ENCODE peak calls at places on chromosomes 1 and 21, in six cellular contexts. One of them, this sample, is unnamed.

GRCh38 chr1:110135268-110136065 is 14.8 kb upstream of the SLC6A17 start:
- ATAC-seq in activated CD8-positive, alpha-beta memory T cell treated with anti-CD3 and anti-CD28 coated beads, Interleukin-2, amount 10 ng/mL, durations not matched to agents 7 days and 5 days: no peak
- ATAC-seq in left colon: no peak
- ATAC-seq in GM23338: no peak
- ATAC-seq in activated naive CD8-positive, alpha-beta T cell treated with anti-CD3 and anti-CD28 coated beads, Interleukin-2, amount 50 U/mL, for 24 hours: peak; percentile 37
- ATAC-seq in left ventricle myocardium superior: no peak
- ATAC-seq in this sample: no peak

GRCh38 chr21:44912158-44912473 is 8.6 kb downstream of the ITGB2 start:
- ATAC-seq in activated CD8-positive, alpha-beta memory T cell treated with anti-CD3 and anti-CD28 coated beads, Interleukin-2, amount 10 ng/mL, durations not matched to agents 7 days and 5 days: no peak
- ATAC-seq in left colon: no peak
- ATAC-seq in GM23338: no peak
- ATAC-seq in activated naive CD8-positive, alpha-beta T cell treated with anti-CD3 and anti-CD28 coated beads, Interleukin-2, amount 50 U/mL, for 24 hours: no peak
- ATAC-seq in left ventricle myocardium superior: peak; percentile 5
- ATAC-seq in this sample: no peak

GRCh38 chr1:228211871-228212414 is 4.1 kb downstream of the OBSCN start:
- ATAC-seq in activated CD8-positive, alpha-beta memory T cell treated with anti-CD3 and anti-CD28 coated beads, Interleukin-2, amount 10 ng/mL, durations not matched to agents 7 days and 5 days: no peak
- ATAC-seq in left colon: no peak
- ATAC-seq in GM23338: no peak
- ATAC-seq in activated naive CD8-positive, alpha-beta T cell treated with anti-CD3 and anti-CD28 coated beads, Interleukin-2, amount 50 U/mL, for 24 hours: no peak
- ATAC-seq in left ventricle myocardium superior: no peak
- ATAC-seq in this sample: no peak

GRCh38 chr1:155513300-155513926 is 49.2 kb downstream of the ASH1L start:
- ATAC-seq in activated CD8-positive, alpha-beta memory T cell treated with anti-CD3 and anti-CD28 coated beads, Interleukin-2, amount 10 ng/mL, durations not matched to agents 7 days and 5 days: no peak
- ATAC-seq in left colon: no peak
- ATAC-seq in GM23338: no peak
- ATAC-seq in activated naive CD8-positive, alpha-beta T cell treated with anti-CD3 and anti-CD28 coated beads, Interleukin-2, amount 50 U/mL, for 24 hours: no peak
- ATAC-seq in left ventricle myocardium superior: no peak
- ATAC-seq in this sample: no peak

GRCh38 chr1:42806593-42806992 is 10.3 kb upstream of the ERMAP start:
- ATAC-seq in activated CD8-positive, alpha-beta memory T cell treated with anti-CD3 and anti-CD28 coated beads, Interleukin-2, amount 10 ng/mL, durations not matched to agents 7 days and 5 days: no peak
- ATAC-seq in left colon: no peak
- ATAC-seq in GM23338: no peak
- ATAC-seq in activated naive CD8-positive, alpha-beta T cell treated with anti-CD3 and anti-CD28 coated beads, Interleukin-2, amount 50 U/mL, for 24 hours: no peak
- ATAC-seq in left ventricle myocardium superior: no peak
- ATAC-seq in this sample: no peak

GRCh38 chr1:56180806-56181205 is 398.6 kb downstream of the PLPP3 start:
- ATAC-seq in activated CD8-positive, alpha-beta memory T cell treated with anti-CD3 and anti-CD28 coated beads, Interleukin-2, amount 10 ng/mL, durations not matched to agents 7 days and 5 days: no peak
- ATAC-seq in left colon: peak; percentile 40
- ATAC-seq in GM23338: no peak
- ATAC-seq in activated naive CD8-positive, alpha-beta T cell treated with anti-CD3 and anti-CD28 coated beads, Interleukin-2, amount 50 U/mL, for 24 hours: no peak
- ATAC-seq in left ventricle myocardium superior: no peak
- ATAC-seq in this sample: no peak

GRCh38 chr1:65514083-65514482 is 93.6 kb downstream of the LEPR start:
- ATAC-seq in activated CD8-positive, alpha-beta memory T cell treated with anti-CD3 and anti-CD28 coated beads, Interleukin-2, amount 10 ng/mL, durations not matched to agents 7 days and 5 days: no peak
- ATAC-seq in left colon: no peak
- ATAC-seq in GM23338: no peak
- ATAC-seq in activated naive CD8-positive, alpha-beta T cell treated with anti-CD3 and anti-CD28 coated beads, Interleukin-2, amount 50 U/mL, for 24 hours: no peak
- ATAC-seq in left ventricle myocardium superior: no peak
- ATAC-seq in this sample: no peak

GRCh38 chr1:106910798-106911197 is 145.7 kb upstream of the PRMT6 start:
- ATAC-seq in activated CD8-positive, alpha-beta memory T cell treated with anti-CD3 and anti-CD28 coated beads, Interleukin-2, amount 10 ng/mL, durations not matched to agents 7 days and 5 days: no peak
- ATAC-seq in left colon: no peak
- ATAC-seq in GM23338: no peak
- ATAC-seq in activated naive CD8-positive, alpha-beta T cell treated with anti-CD3 and anti-CD28 coated beads, Interleukin-2, amount 50 U/mL, for 24 hours: no peak
- ATAC-seq in left ventricle myocardium superior: no peak
- ATAC-seq in this sample: no peak

GRCh38 chr21:35422011-35422410 is 372.9 kb upstream of the RUNX1 start:
- ATAC-seq in activated CD8-positive, alpha-beta memory T cell treated with anti-CD3 and anti-CD28 coated beads, Interleukin-2, amount 10 ng/mL, durations not matched to agents 7 days and 5 days: no peak
- ATAC-seq in left colon: no peak
- ATAC-seq in GM23338: no peak
- ATAC-seq in activated naive CD8-positive, alpha-beta T cell treated with anti-CD3 and anti-CD28 coated beads, Interleukin-2, amount 50 U/mL, for 24 hours: no peak
- ATAC-seq in left ventricle myocardium superior: no peak
- ATAC-seq in this sample: no peak

GRCh38 chr1:117895482-117896114 is 33.8 kb downstream of the GDAP2 start:
- ATAC-seq in activated CD8-positive, alpha-beta memory T cell treated with anti-CD3 and anti-CD28 coated beads, Interleukin-2, amount 10 ng/mL, durations not matched to agents 7 days and 5 days: peak; percentile 80
- ATAC-seq in left colon: peak; percentile 56
- ATAC-seq in GM23338: no peak
- ATAC-seq in activated naive CD8-positive, alpha-beta T cell treated with anti-CD3 and anti-CD28 coated beads, Interleukin-2, amount 50 U/mL, for 24 hours: peak; percentile 93
- ATAC-seq in left ventricle myocardium superior: no peak
- ATAC-seq in this sample: no peak

GRCh38 chr1:59928996-59929395 is 2.4 kb upstream of the CYP2J2 start:
- ATAC-seq in activated CD8-positive, alpha-beta memory T cell treated with anti-CD3 and anti-CD28 coated beads, Interleukin-2, amount 10 ng/mL, durations not matched to agents 7 days and 5 days: no peak
- ATAC-seq in left colon: no peak
- ATAC-seq in GM23338: no peak
- ATAC-seq in activated naive CD8-positive, alpha-beta T cell treated with anti-CD3 and anti-CD28 coated beads, Interleukin-2, amount 50 U/mL, for 24 hours: no peak
- ATAC-seq in left ventricle myocardium superior: no peak
- ATAC-seq in this sample: no peak

GRCh38 chr1:50972766-50973165 is 2.7 kb downstream of the CDKN2C start:
- ATAC-seq in activated CD8-positive, alpha-beta memory T cell treated with anti-CD3 and anti-CD28 coated beads, Interleukin-2, amount 10 ng/mL, durations not matched to agents 7 days and 5 days: no peak
- ATAC-seq in left colon: no peak
- ATAC-seq in GM23338: no peak
- ATAC-seq in activated naive CD8-positive, alpha-beta T cell treated with anti-CD3 and anti-CD28 coated beads, Interleukin-2, amount 50 U/mL, for 24 hours: no peak
- ATAC-seq in left ventricle myocardium superior: no peak
- ATAC-seq in this sample: no peak

GRCh38 chr1:25786887-25787286 is 13.1 kb upstream of the SELENON start:
- ATAC-seq in activated CD8-positive, alpha-beta memory T cell treated with anti-CD3 and anti-CD28 coated beads, Interleukin-2, amount 10 ng/mL, durations not matched to agents 7 days and 5 days: no peak
- ATAC-seq in left colon: no peak
- ATAC-seq in GM23338: no peak
- ATAC-seq in activated naive CD8-positive, alpha-beta T cell treated with anti-CD3 and anti-CD28 coated beads, Interleukin-2, amount 50 U/mL, for 24 hours: no peak
- ATAC-seq in left ventricle myocardium superior: no peak
- ATAC-seq in this sample: peak; percentile 52

GRCh38 chr1:161921491-161921890 is 102.2 kb downstream of the OLFML2B start:
- ATAC-seq in activated CD8-positive, alpha-beta memory T cell treated with anti-CD3 and anti-CD28 coated beads, Interleukin-2, amount 10 ng/mL, durations not matched to agents 7 days and 5 days: no peak
- ATAC-seq in left colon: no peak
- ATAC-seq in GM23338: no peak
- ATAC-seq in activated naive CD8-positive, alpha-beta T cell treated with anti-CD3 and anti-CD28 coated beads, Interleukin-2, amount 50 U/mL, for 24 hours: no peak
- ATAC-seq in left ventricle myocardium superior: no peak
- ATAC-seq in this sample: no peak

GRCh38 chr1:205934788-205935187 is 8.5 kb downstream of the SLC26A9 start:
- ATAC-seq in activated CD8-positive, alpha-beta memory T cell treated with anti-CD3 and anti-CD28 coated beads, Interleukin-2, amount 10 ng/mL, durations not matched to agents 7 days and 5 days: no peak
- ATAC-seq in left colon: no peak
- ATAC-seq in GM23338: no peak
- ATAC-seq in activated naive CD8-positive, alpha-beta T cell treated with anti-CD3 and anti-CD28 coated beads, Interleukin-2, amount 50 U/mL, for 24 hours: no peak
- ATAC-seq in left ventricle myocardium superior: no peak
- ATAC-seq in this sample: no peak

GRCh38 chr1:156471496-156472490 is 28.8 kb downstream of the MEF2D start:
- ATAC-seq in activated CD8-positive, alpha-beta memory T cell treated with anti-CD3 and anti-CD28 coated beads, Interleukin-2, amount 10 ng/mL, durations not matched to agents 7 days and 5 days: no peak
- ATAC-seq in left colon: peak; percentile 86
- ATAC-seq in GM23338: no peak
- ATAC-seq in activated naive CD8-positive, alpha-beta T cell treated with anti-CD3 and anti-CD28 coated beads, Interleukin-2, amount 50 U/mL, for 24 hours: no peak
- ATAC-seq in left ventricle myocardium superior: peak; percentile 88
- ATAC-seq in this sample: no peak

GRCh38 chr1:175145899-175146298 is 46.7 kb downstream of the KIAA0040 start:
- ATAC-seq in activated CD8-positive, alpha-beta memory T cell treated with anti-CD3 and anti-CD28 coated beads, Interleukin-2, amount 10 ng/mL, durations not matched to agents 7 days and 5 days: no peak
- ATAC-seq in left colon: no peak
- ATAC-seq in GM23338: no peak
- ATAC-seq in activated naive CD8-positive, alpha-beta T cell treated with anti-CD3 and anti-CD28 coated beads, Interleukin-2, amount 50 U/mL, for 24 hours: no peak
- ATAC-seq in left ventricle myocardium superior: no peak
- ATAC-seq in this sample: no peak

GRCh38 chr21:46368533-46369285 is 44.8 kb downstream of the PCNT start:
- ATAC-seq in activated CD8-positive, alpha-beta memory T cell treated with anti-CD3 and anti-CD28 coated beads, Interleukin-2, amount 10 ng/mL, durations not matched to agents 7 days and 5 days: peak; percentile 95
- ATAC-seq in left colon: no peak
- ATAC-seq in GM23338: no peak
- ATAC-seq in activated naive CD8-positive, alpha-beta T cell treated with anti-CD3 and anti-CD28 coated beads, Interleukin-2, amount 50 U/mL, for 24 hours: peak; percentile 93
- ATAC-seq in left ventricle myocardium superior: peak; percentile 13
- ATAC-seq in this sample: no peak

GRCh38 chr1:187067160-187067559 is 238.4 kb downstream of the PLA2G4A start:
- ATAC-seq in activated CD8-positive, alpha-beta memory T cell treated with anti-CD3 and anti-CD28 coated beads, Interleukin-2, amount 10 ng/mL, durations not matched to agents 7 days and 5 days: no peak
- ATAC-seq in left colon: no peak
- ATAC-seq in GM23338: no peak
- ATAC-seq in activated naive CD8-positive, alpha-beta T cell treated with anti-CD3 and anti-CD28 coated beads, Interleukin-2, amount 50 U/mL, for 24 hours: no peak
- ATAC-seq in left ventricle myocardium superior: peak; percentile 45
- ATAC-seq in this sample: no peak

This sample was measured in gastroesophageal sphincter.